ENCODE peak calls at places on chromosomes 7 and 10, in six cellular contexts. K, N, L, T, W and V are unnamed samples.

GRCh38 chr10:116760919-116761318 is 18.6 kb upstream of the HSPA12A start:
- DNase-seq in K (no peak), N (no peak), L (no peak), T (no peak), W (no peak), V (no peak)

GRCh38 chr7:93851536-93851935 is 39.0 kb downstream of the TFPI2 start:
- DNase-seq in K (no peak), N (peak), L (no peak), T (no peak), W (no peak), V (no peak)

GRCh38 chr7:6589829-6590644 is at the start of gene INTS15:
- DNase-seq in K (peak), N (peak), L (peak), T (peak), W (peak), V (peak)

GRCh38 chr7:99827040-99827778 is 604 bp upstream of the CYP3A43 start:
- DNase-seq in K (no peak), N (no peak), L (no peak), T (peak), W (no peak), V (no peak)

GRCh38 chr7:115227473-115228235 is 305.8 kb downstream of the MDFIC start:
- DNase-seq in K (no peak), N (no peak), L (no peak), T (no peak), W (no peak), V (no peak)

GRCh38 chr7:137015015-137015414 is 146.6 kb downstream of the CHRM2 start:
- DNase-seq in K (no peak), N (no peak), L (no peak), T (no peak), W (no peak), V (no peak)

GRCh38 chr10:31069411-31069810 is 37.7 kb upstream of the ZNF438 start:
- DNase-seq in K (no peak), N (no peak), L (peak), T (no peak), W (no peak), V (no peak)

GRCh38 chr7:91671245-91671644 is 209.3 kb downstream of the MTERF1 start:
- DNase-seq in K (no peak), N (no peak), L (no peak), T (no peak), W (no peak), V (no peak)

GRCh38 chr7:4641091-4641666 is 40.9 kb upstream of the FOXK1 start:
- DNase-seq in K (no peak), N (no peak), L (no peak), T (no peak), W (no peak), V (no peak)
- TF ChIP-seq CTCF in K (no peak), N (peak), L (peak), T (no peak), W (no peak), V (no peak)

DNA sequence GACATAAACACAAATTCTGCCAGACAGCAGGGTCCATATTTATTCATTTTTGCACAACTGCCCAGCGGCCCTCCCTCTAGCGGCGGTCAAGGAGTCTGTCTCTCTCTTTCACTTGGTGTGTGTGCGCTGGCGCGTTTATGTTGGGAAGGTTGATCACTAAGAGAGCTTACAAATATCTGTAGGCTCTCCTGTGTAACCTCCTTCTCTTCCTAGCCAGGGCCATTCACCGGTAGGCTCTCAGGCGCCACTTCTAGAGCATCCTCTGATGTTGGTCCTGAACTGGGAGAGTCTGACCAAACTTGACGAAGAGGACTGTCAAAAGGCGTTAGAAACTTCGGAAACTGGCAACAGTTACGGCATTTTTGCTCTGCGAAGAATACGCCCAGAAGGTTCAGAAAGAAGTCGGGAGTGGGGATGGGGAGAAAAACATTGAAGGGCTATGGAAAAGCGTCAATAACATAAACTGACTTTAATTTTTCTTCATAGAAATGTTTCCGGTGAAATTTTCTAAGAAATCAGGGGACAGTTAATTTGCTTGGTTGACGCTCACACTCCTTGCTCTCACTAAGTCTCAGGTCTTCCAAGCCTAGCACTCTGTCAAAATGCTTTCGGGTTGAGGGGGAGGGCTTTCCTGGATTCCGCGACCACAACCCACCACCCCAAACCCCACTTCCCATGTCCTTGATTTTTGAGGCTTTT is 731.1 kb downstream of the ZWINT start:
- DNase-seq in K (no peak), N (peak), L (peak), T (peak), W (no peak), V (no peak)
- TF ChIP-seq CTCF in K (no peak), N (peak), L (peak), T (peak), W (no peak), V (peak)

GRCh38 chr10:17675638-17676037 is 31.7 kb downstream of the STAM start:
- DNase-seq in K (no peak), N (no peak), L (no peak), T (no peak), W (no peak), V (peak)
- TF ChIP-seq CTCF in K (no peak), N (no peak), L (no peak), T (no peak), W (no peak), V (no peak)

DNA sequence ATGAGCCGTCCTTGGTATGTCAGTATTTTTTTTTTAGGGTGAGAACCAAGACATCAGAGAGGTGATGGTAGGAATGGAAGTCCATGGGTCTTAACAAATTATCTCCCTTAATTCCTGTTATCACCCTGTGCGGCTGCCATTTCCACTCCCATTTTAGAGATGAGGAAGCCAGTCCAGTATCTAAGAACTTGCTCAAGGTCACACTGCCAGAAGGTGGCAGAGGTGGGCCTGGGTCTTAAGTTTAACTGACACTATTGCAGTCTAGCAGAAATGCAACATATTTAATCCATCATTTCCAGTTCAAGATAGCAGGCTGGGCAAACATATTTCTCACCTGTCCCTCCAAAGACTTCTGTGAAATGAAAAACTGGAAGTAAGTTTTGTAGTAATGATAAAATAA is 108.3 kb downstream of the GLI3 start:
- DNase-seq in K (no peak), N (peak), L (peak), T (no peak), W (no peak), V (no peak)
- TF ChIP-seq CTCF in K (no peak), N (peak), L (peak), T (peak), W (no peak), V (peak)

DNA sequence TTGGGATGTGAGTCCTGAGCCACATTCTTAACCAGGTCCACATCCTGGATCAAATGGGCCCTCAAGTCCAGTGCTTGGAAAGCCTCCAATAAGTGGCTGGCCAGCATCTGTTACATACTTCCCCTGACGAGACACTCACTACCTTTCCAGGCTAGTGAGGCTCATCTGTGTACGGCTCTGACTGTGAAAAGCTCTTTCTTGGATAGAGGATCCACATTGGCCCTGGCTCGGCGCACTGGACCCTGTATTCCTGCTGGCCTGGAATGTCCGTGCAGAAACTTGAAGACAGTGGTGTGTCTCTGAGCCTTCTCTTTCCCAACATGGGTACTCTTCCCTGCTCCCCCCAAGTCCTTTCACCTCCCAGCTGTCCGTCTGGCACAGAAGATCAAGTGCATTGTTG is 35.5 kb downstream of the MYL10 start:
- DNase-seq in K (no peak), N (no peak), L (no peak), T (no peak), W (no peak), V (no peak)
- TF ChIP-seq CTCF in K (no peak), N (no peak), L (no peak), T (no peak), W (no peak), V (no peak)

DNA sequence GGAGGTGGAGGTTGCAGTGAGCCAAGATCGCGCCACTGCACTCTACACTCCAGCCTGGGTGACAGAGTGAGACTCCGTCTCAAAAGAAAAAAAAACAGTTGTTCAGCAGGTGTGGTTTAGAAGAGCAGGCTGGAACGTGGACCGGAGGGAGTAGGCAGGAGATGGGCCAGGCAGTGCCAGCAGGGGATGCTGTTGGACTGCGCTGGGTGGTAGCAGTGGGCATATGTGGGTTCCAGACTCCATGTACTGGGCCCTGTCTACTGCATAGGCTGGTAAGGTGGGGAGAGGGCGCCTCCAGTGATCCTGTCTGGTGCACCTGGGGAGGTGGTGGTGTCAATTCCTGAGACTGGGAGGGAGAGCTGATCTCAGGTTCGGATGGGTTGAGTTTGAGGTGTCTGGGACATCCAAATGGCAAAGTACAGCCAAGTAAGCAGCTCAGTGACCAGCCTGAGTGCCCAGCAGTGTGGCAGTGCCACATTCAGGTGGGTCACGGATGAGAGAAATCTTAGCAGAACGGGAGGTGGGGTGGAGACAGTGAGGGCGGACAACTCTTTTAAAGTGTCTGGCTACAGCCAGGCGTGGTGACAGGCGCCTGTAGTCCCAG is 25.9 kb downstream of the SFXN4 start:
- DNase-seq in K (peak), N (peak), L (peak), T (no peak), W (no peak), V (peak)
- TF ChIP-seq CTCF in K (peak), N (peak), L (peak), T (peak), W (peak), V (peak)